ENCODE peak calls at places on chromosomes 5 and 9, in four cellular contexts. E is tibial nerve; O is CD4-positive, CD25-positive, alpha-beta regulatory T cell; A is GM23248. D is an unnamed sample. For H3K27me3, the result is how much of the 10 kb centered on the place peaks cover.

GRCh38 chr5:172800088-172800551 is 29.1 kb upstream of the DUSP1 start:
- DNase-seq in E (peak), A (peak), O (no peak), D (no peak)

GRCh38 chr5:14893351-14893750 is 21.8 kb upstream of the ANKH start:
- DNase-seq in A (no peak), E (no peak), O (no peak), D (no peak)

GRCh38 chr5:8839361-8840055 is 706.4 kb downstream of the SEMA5A start:
- DNase-seq in E (peak), A (no peak), O (no peak), D (no peak)

GRCh38 chr5:40736103-40736875 is 19.5 kb downstream of the TTC33 start:
- DNase-seq in E (no peak), A (peak), O (peak), D (no peak)

GRCh38 chr9:22405869-22406659 is 40.6 kb upstream of the DMRTA1 start:
- DNase-seq in A (no peak), O (no peak), E (no peak), D (no peak)

GRCh38 chr9:124256517-124257069 is 1.2 kb upstream of the NEK6 start:
- DNase-seq in A (peak), O (no peak), E (no peak), D (no peak)

GRCh38 chr5:76337949-76338589 is 65.0 kb upstream of the IQGAP2 start:
- DNase-seq in A (peak), O (peak), E (no peak), D (peak)

GRCh38 chr5:96037128-96037527 is 75.5 kb upstream of the ELL2 start:
- DNase-seq in E (no peak), O (no peak), A (peak), D (no peak)

GRCh38 chr9:112166176-112167140 is 8.6 kb downstream of the SUSD1 start:
- DNase-seq in E (peak), A (peak), O (no peak), D (peak)

GRCh38 chr9:89311346-89312153 is 555 bp downstream of the CKS2 start:
- DNase-seq in A (peak), O (no peak), E (no peak), D (no peak)

GRCh38 chr5:176895829-176896228 is 3.3 kb downstream of the HK3 start:
- DNase-seq in O (no peak), A (no peak), E (no peak), D (no peak)

GRCh38 chr5:175857986-175858385 is 13.4 kb upstream of the CPLX2 start:
- DNase-seq in A (no peak), E (no peak), O (no peak), D (no peak)

GRCh38 chr5:175889910-175890684 is 18.7 kb downstream of the CPLX2 start:
- DNase-seq in A (no peak), O (no peak), E (no peak), D (no peak)

GRCh38 chr5:73640861-73641320 is 14.9 kb downstream of the ARHGEF28 start:
- DNase-seq in E (no peak), A (peak), O (no peak), D (no peak)

DNA sequence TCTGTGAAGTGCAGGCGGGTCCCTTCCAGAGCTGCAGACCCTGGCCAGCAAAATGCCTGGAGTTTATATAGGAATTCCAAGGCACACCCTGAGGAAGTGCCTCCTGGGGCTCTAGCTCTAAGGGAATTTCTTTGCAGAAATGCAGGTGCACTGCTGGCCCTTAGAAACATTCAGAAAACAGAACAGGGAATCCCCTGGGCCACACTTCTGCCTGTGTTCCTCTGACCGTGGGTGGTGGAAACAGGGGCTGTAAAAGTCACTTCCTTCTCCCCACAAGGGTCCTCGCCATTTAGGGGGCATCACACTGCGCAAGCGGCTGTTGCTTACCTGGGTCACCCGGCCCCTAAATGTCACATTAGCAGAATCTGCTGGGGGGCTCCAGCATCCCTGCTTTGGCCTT is 140.8 kb upstream of the TBC1D2 start:
- DNase-seq in E (no peak), O (no peak), A (no peak), D (no peak)
- H3K27me3 ChIP-seq in E (under half), O (under half), A (under half), D (under half)

GRCh38 chr5:2750758-2751464 is 566 bp downstream of the IRX2 start:
- DNase-seq in E (no peak), A (peak), O (no peak), D (peak)
- H3K4me3 ChIP-seq in E (no peak), A (peak), O (no peak), D (peak)

GRCh38 chr9:126375386-126375785 is 48.8 kb downstream of the MVB12B start:
- DNase-seq in O (no peak), E (no peak), A (peak), D (no peak)

GRCh38 chr9:126374366-126374781 is 47.7 kb downstream of the MVB12B start:
- DNase-seq in E (no peak), O (no peak), A (no peak), D (no peak)

GRCh38 chr9:126373241-126373640 is 46.6 kb downstream of the MVB12B start:
- DNase-seq in E (no peak), A (peak), O (no peak), D (no peak)

GRCh38 chr9:126371007-126371870 is 44.6 kb downstream of the MVB12B start:
- DNase-seq in O (no peak), A (no peak), E (no peak), D (no peak)

DNA sequence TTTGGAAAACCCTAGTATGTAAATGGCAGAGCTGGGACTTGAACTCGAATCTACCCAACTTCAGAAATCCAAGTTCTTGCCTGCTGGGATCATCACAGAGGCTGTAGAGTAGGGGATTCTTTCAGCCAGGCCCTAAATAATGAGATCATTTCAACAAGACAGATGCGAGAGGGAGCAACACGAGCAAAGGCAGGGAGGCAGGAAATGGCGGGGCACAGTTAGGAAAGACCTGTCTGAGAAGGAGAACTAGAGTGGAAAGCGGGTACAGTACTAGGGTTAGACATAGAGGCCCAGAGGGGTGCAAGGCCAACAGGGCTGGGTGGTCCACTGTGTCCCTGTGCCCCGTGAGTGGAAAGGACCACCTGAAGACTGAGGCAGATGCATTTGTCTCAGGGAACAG is 46.1 kb downstream of the MVB12B start:
- DNase-seq in O (no peak), A (no peak), E (no peak), D (no peak)
- H3K27ac ChIP-seq in O (no peak), A (no peak), E (peak), D (no peak)

GRCh38 chr5:5039918-5040317 is 100.2 kb upstream of the ADAMTS16 start:
- DNase-seq in O (no peak), E (no peak), A (no peak), D (no peak)
- H3K27me3 ChIP-seq in O (under half), E (under half), A (under half), D (half or more)

GRCh38 chr5:61319388-61320146 is 12.5 kb upstream of the ZSWIM6 start:
- DNase-seq in E (no peak), O (no peak), A (no peak), D (no peak)
- H3K4me3 ChIP-seq in E (no peak), O (peak), A (no peak), D (no peak)

GRCh38 chr5:140113180-140113698 is 670 bp upstream of the PURA start:
- DNase-seq in A (peak), E (no peak), O (no peak), D (peak)

GRCh38 chr5:140112685-140113179 is 1.2 kb upstream of the PURA start:
- DNase-seq in A (peak), E (no peak), O (no peak), D (no peak)

GRCh38 chr5:140113699-140114263 is at the start of gene PURA:
- DNase-seq in O (peak), E (peak), A (peak), D (peak)

GRCh38 chr5:140111043-140111858 is 2.7 kb upstream of the PURA start:
- DNase-seq in O (no peak), E (no peak), A (peak), D (peak)

GRCh38 chr5:140111859-140112551 is 1.9 kb upstream of the PURA start:
- DNase-seq in E (no peak), O (no peak), A (no peak), D (no peak)
- H3K27ac ChIP-seq in E (peak), O (no peak), A (peak), D (peak)

GRCh38 chr5:24786108-24786507 is 141.3 kb upstream of the CDH10 start:
- DNase-seq in A (no peak), O (no peak), E (no peak), D (no peak)

GRCh38 chr5:24789631-24790354 is 145.0 kb upstream of the CDH10 start:
- DNase-seq in O (no peak), E (no peak), A (peak), D (no peak)

GRCh38 chr5:24788829-24789509 is 144.2 kb upstream of the CDH10 start:
- DNase-seq in A (peak), O (no peak), E (no peak), D (no peak)

GRCh38 chr5:24791326-24791725 is 146.5 kb upstream of the CDH10 start:
- DNase-seq in A (no peak), E (no peak), O (no peak), D (no peak)
- H3K27me3 ChIP-seq in A (under half), E (under half), O (under half), D (under half)

DNA sequence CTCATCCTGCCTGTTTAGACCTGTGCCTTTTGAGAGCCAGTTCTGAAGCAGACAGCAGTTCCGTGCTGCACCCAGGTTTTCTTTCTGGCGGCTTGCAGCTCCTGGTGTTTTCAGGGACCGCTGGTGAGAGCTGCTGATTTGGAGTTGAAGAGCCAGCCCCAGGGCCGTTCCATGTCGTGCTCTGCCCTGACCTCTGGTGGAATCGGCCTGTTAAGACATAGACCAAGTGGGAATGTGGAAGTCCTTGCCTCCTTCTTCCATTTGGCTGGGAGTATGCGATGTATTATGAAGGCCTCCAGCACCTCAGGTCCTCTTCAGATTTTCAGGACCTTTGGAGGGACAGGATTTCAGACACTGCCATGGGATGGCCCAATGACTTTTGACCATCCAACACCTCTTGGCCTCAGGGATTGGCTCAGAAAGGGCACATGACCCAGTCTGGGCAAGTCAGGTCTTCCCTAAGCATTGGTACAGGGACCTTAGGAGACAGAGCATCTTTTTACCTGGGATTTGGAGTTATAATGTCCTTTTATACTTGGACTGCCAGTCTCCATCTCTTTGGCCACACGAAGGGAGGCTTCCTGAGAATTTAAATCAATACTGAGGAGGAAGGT is 136.1 kb upstream of the CLINT1 start:
- DNase-seq in O (peak), A (peak), E (peak), D (peak)
- H3K4me3 ChIP-seq in O (peak), A (no peak), E (no peak), D (no peak)

D was measured in WERI-Rb-1.